ENCODE peak calls at places on chromosomes 2 and 18, in seven cellular contexts. One of them, this sample, is unnamed. For H3K4me1, the result is how much of the 10 kb centered on the place peaks cover.

GRCh38 chr2:108916397-108917077 is 72.5 kb downstream of the EDAR start:
- DNase-seq in PC-3: no peak
- DNase-seq in GM23248: no peak
- DNase-seq in GM23338: no peak
- DNase-seq in DND-41: peak
- DNase-seq in endodermal cell: peak
- DNase-seq in NT2/D1: no peak
- DNase-seq in this sample: no peak

GRCh38 chr2:214765180-214765579 is 44.3 kb downstream of the BARD1 start:
- DNase-seq in PC-3: no peak
- DNase-seq in GM23248: no peak
- DNase-seq in GM23338: no peak
- DNase-seq in DND-41: no peak
- DNase-seq in endodermal cell: no peak
- DNase-seq in NT2/D1: no peak
- DNase-seq in this sample: no peak

GRCh38 chr18:27249933-27250332 is 64.8 kb upstream of the CHST9 start:
- DNase-seq in PC-3: no peak
- DNase-seq in GM23248: no peak
- DNase-seq in GM23338: no peak
- DNase-seq in DND-41: no peak
- DNase-seq in endodermal cell: no peak
- DNase-seq in NT2/D1: no peak
- DNase-seq in this sample: no peak

GRCh38 chr18:13216092-13216582 is 2.4 kb upstream of the LDLRAD4 start:
- DNase-seq in PC-3: peak
- DNase-seq in GM23248: peak
- DNase-seq in GM23338: peak
- DNase-seq in DND-41: peak
- DNase-seq in endodermal cell: peak
- DNase-seq in NT2/D1: peak
- DNase-seq in this sample: peak

GRCh38 chr2:48292429-48292828 is 237.5 kb upstream of the STON1 start:
- DNase-seq in PC-3: no peak
- DNase-seq in GM23248: no peak
- DNase-seq in GM23338: no peak
- DNase-seq in DND-41: peak
- DNase-seq in endodermal cell: no peak
- DNase-seq in NT2/D1: no peak
- DNase-seq in this sample: no peak

GRCh38 chr2:6877402-6878305 is at the start of gene RSAD2:
- DNase-seq in PC-3: peak
- DNase-seq in GM23248: peak
- DNase-seq in GM23338: no peak
- DNase-seq in DND-41: peak
- DNase-seq in endodermal cell: no peak
- DNase-seq in NT2/D1: no peak
- DNase-seq in this sample: peak

GRCh38 chr2:226799211-226799975 is at the start of gene IRS1:
- DNase-seq in PC-3: peak
- DNase-seq in GM23248: peak
- DNase-seq in GM23338: peak
- DNase-seq in DND-41: peak
- DNase-seq in endodermal cell: peak
- DNase-seq in NT2/D1: peak
- DNase-seq in this sample: peak

GRCh38 chr18:3368193-3368592 is 81.8 kb upstream of the TGIF1 start:
- DNase-seq in PC-3: peak
- DNase-seq in GM23248: peak
- DNase-seq in GM23338: no peak
- DNase-seq in DND-41: no peak
- DNase-seq in endodermal cell: no peak
- DNase-seq in NT2/D1: no peak
- DNase-seq in this sample: no peak

GRCh38 chr2:128522829-128523228 is 204.2 kb upstream of the HS6ST1 start:
- DNase-seq in PC-3: no peak
- DNase-seq in GM23248: no peak
- DNase-seq in GM23338: no peak
- DNase-seq in DND-41: no peak
- DNase-seq in endodermal cell: no peak
- DNase-seq in NT2/D1: no peak
- DNase-seq in this sample: no peak
- H3K4me1 ChIP-seq in PC-3: under half
- H3K4me1 ChIP-seq in GM23248: under half
- H3K4me1 ChIP-seq in GM23338: under half
- H3K4me1 ChIP-seq in DND-41: under half
- H3K4me1 ChIP-seq in endodermal cell: under half
- H3K4me1 ChIP-seq in NT2/D1: under half
- H3K4me1 ChIP-seq in this sample: under half

GRCh38 chr2:192515937-192516336 is 321.2 kb upstream of the TMEFF2 start:
- DNase-seq in PC-3: no peak
- DNase-seq in GM23248: no peak
- DNase-seq in GM23338: no peak
- DNase-seq in DND-41: no peak
- DNase-seq in endodermal cell: no peak
- DNase-seq in NT2/D1: no peak
- DNase-seq in this sample: no peak
- H3K4me3 ChIP-seq in PC-3: no peak
- H3K4me3 ChIP-seq in GM23248: no peak
- H3K4me3 ChIP-seq in GM23338: no peak
- H3K4me3 ChIP-seq in DND-41: no peak
- H3K4me3 ChIP-seq in endodermal cell: no peak
- H3K4me3 ChIP-seq in NT2/D1: no peak
- H3K4me3 ChIP-seq in this sample: no peak

GRCh38 chr2:10405441-10405840 is 42.7 kb downstream of the ODC1 start:
- DNase-seq in PC-3: peak
- DNase-seq in GM23248: peak
- DNase-seq in GM23338: no peak
- DNase-seq in DND-41: no peak
- DNase-seq in endodermal cell: no peak
- DNase-seq in NT2/D1: no peak
- DNase-seq in this sample: no peak
- H3K4me1 ChIP-seq in PC-3: half or more
- H3K4me1 ChIP-seq in GM23248: half or more
- H3K4me1 ChIP-seq in GM23338: under half
- H3K4me1 ChIP-seq in DND-41: under half
- H3K4me1 ChIP-seq in endodermal cell: under half
- H3K4me1 ChIP-seq in NT2/D1: under half
- H3K4me1 ChIP-seq in this sample: under half

DNA sequence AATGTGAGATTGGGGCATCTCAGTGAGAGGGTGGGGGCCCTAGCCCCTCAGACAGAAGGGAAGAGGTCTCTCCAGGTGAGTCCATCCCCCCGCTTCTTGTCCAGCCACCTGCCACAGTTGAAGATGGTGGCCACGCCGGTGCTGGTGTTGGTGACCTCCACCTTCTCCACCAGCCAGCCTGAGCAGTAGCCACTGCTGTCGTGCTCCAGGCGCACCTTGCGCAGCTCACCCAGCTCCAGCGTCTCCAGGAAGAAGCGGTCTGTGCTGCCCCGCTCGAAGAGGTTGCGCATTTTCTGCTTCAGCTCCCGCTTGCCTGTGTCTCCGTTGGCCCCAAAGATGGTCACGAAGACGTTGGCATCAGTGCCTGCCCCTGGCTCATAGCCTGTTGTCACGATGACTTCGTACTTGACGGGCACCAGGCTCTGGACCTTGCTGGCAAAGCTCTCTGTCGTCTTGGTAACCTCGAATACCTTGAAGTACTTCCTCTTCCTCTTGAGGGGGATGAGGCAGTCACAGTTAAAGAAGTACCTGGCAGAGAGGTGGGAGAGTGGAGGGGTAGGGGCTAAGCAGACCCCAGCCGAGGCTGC is 179.5 kb downstream of the LOXHD1 start:
- DNase-seq in PC-3: no peak
- DNase-seq in GM23248: no peak
- DNase-seq in GM23338: no peak
- DNase-seq in DND-41: no peak
- DNase-seq in endodermal cell: peak
- DNase-seq in NT2/D1: no peak
- DNase-seq in this sample: no peak
- H3K4me3 ChIP-seq in PC-3: no peak
- H3K4me3 ChIP-seq in GM23248: no peak
- H3K4me3 ChIP-seq in GM23338: no peak
- H3K4me3 ChIP-seq in DND-41: no peak
- H3K4me3 ChIP-seq in endodermal cell: no peak
- H3K4me3 ChIP-seq in NT2/D1: no peak
- H3K4me3 ChIP-seq in this sample: no peak

This sample was measured in naive thymus-derived CD4-positive, alpha-beta T cell.